ENCODE peak calls at places on chromosomes 16 and 17, in eight cellular contexts. T, J, K, I, R, Z, O and S are unnamed samples.

GRCh38 chr17:47720754-47721533 is 12.1 kb upstream of the TBX21 start:
- DNase-seq in T (no peak), R (peak), I (peak), K (no peak), Z (peak), J (no peak), O (peak), S (no peak)

GRCh38 chr16:29898786-29899515 is 399 bp downstream of the SEZ6L2 start:
- DNase-seq in I (no peak), Z (peak), T (no peak), K (no peak), O (peak), R (no peak), J (no peak), S (no peak)

GRCh38 chr16:13109171-13109570 is 207.8 kb downstream of the SHISA9 start:
- DNase-seq in I (no peak), O (no peak), T (no peak), K (no peak), J (no peak), Z (no peak), R (no peak), S (no peak)

GRCh38 chr16:23496826-23497542 is 13.3 kb downstream of the GGA2 start:
- DNase-seq in O (no peak), K (no peak), I (no peak), Z (no peak), T (no peak), J (no peak), R (no peak), S (no peak)

GRCh38 chr17:46212634-46213435 is 19.6 kb upstream of the KANSL1 start:
- DNase-seq in J (peak), R (peak), I (peak), Z (peak), O (peak), K (no peak), T (peak), S (peak)

GRCh38 chr17:73474370-73474988 is 162.7 kb upstream of the CDC42EP4 start:
- DNase-seq in K (no peak), J (peak), O (no peak), I (peak), R (peak), Z (peak), T (no peak), S (peak)

GRCh38 chr16:19135896-19136438 is 22.2 kb downstream of the ITPRIPL2 start:
- DNase-seq in O (no peak), R (no peak), K (no peak), I (no peak), T (no peak), J (peak), Z (peak), S (no peak)

GRCh38 chr17:61805399-61805798 is 57.9 kb downstream of the BRIP1 start:
- DNase-seq in K (no peak), O (no peak), R (peak), J (no peak), I (no peak), T (no peak), Z (no peak), S (no peak)

GRCh38 chr16:66881014-66881417 is 701 bp downstream of the PDP2 start:
- DNase-seq in T (no peak), R (no peak), Z (no peak), J (no peak), O (peak), I (no peak), K (no peak), S (no peak)

GRCh38 chr17:8913091-8913490 is 45.6 kb upstream of the PIK3R6 start:
- DNase-seq in Z (no peak), K (no peak), T (peak), I (no peak), J (no peak), R (no peak), O (no peak), S (no peak)

GRCh38 chr16:28067604-28068382 is 4.3 kb upstream of the GSG1L start:
- DNase-seq in T (no peak), I (no peak), J (no peak), O (no peak), Z (no peak), R (no peak), K (no peak), S (no peak)

GRCh38 chr17:67151717-67152116 is 93.3 kb downstream of the HELZ start:
- DNase-seq in T (no peak), Z (no peak), R (peak), J (no peak), O (no peak), I (no peak), K (no peak), S (no peak)

GRCh38 chr17:6475411-6475810 is 31.2 kb downstream of the PIMREG start:
- DNase-seq in K (no peak), Z (no peak), O (no peak), J (no peak), I (no peak), T (no peak), R (no peak), S (no peak)

GRCh38 chr17:77694391-77695363 is 263.8 kb upstream of the TNRC6C start:
- DNase-seq in Z (no peak), K (no peak), T (peak), R (no peak), I (no peak), O (no peak), J (no peak), S (no peak)

GRCh38 chr16:70294385-70295029 is 4.5 kb upstream of the DDX19B start:
- DNase-seq in I (no peak), J (peak), O (peak), K (no peak), T (no peak), R (no peak), Z (no peak), S (no peak)

GRCh38 chr16:66894948-66895696 is 14.8 kb downstream of the PDP2 start:
- DNase-seq in I (peak), J (peak), T (no peak), O (peak), R (peak), Z (peak), K (no peak), S (no peak)

GRCh38 chr16:13554020-13554419 is 365.9 kb upstream of the ERCC4 start:
- DNase-seq in I (no peak), T (no peak), Z (no peak), K (no peak), J (no peak), R (no peak), O (no peak), S (no peak)

GRCh38 chr17:1725642-1726511 is 1.4 kb downstream of the WDR81 start:
- DNase-seq in R (no peak), K (no peak), I (no peak), O (no peak), J (peak), Z (no peak), T (no peak), S (no peak)

GRCh38 chr16:80717611-80718010 is 86.8 kb downstream of the CDYL2 start:
- DNase-seq in I (no peak), Z (no peak), O (no peak), J (no peak), T (no peak), R (no peak), K (no peak), S (no peak)

GRCh38 chr16:69443809-69444611 is 19.6 kb downstream of the CYB5B start:
- DNase-seq in R (no peak), I (no peak), K (no peak), O (no peak), J (peak), Z (peak), T (no peak), S (peak)

GRCh38 chr17:82985973-82986372 is 93.4 kb upstream of the METRNL start:
- DNase-seq in K (no peak), O (peak), T (peak), I (peak), J (no peak), R (no peak), Z (peak), S (no peak)

GRCh38 chr16:26139884-26140283 is 448.1 kb downstream of the HS3ST4 start:
- DNase-seq in K (no peak), Z (no peak), J (no peak), O (no peak), T (no peak), I (no peak), R (no peak), S (no peak)

GRCh38 chr16:56301391-56301850 is 110.1 kb downstream of the GNAO1 start:
- DNase-seq in O (no peak), I (no peak), J (no peak), R (no peak), Z (no peak), T (no peak), K (no peak), S (no peak)

GRCh38 chr16:83338941-83339340 is 468.8 kb upstream of the HSBP1 start:
- DNase-seq in R (no peak), T (no peak), O (no peak), I (no peak), J (no peak), Z (no peak), K (no peak), S (no peak)

GRCh38 chr16:81333356-81333755 is 18.6 kb downstream of the GAN start:
- DNase-seq in J (no peak), R (no peak), T (no peak), Z (no peak), I (no peak), O (no peak), K (no peak), S (no peak)

GRCh38 chr17:8300629-8301242 is 5.5 kb upstream of the SLC25A35 start:
- DNase-seq in J (peak), R (peak), T (no peak), I (peak), K (peak), Z (peak), O (peak), S (peak)

DNA sequence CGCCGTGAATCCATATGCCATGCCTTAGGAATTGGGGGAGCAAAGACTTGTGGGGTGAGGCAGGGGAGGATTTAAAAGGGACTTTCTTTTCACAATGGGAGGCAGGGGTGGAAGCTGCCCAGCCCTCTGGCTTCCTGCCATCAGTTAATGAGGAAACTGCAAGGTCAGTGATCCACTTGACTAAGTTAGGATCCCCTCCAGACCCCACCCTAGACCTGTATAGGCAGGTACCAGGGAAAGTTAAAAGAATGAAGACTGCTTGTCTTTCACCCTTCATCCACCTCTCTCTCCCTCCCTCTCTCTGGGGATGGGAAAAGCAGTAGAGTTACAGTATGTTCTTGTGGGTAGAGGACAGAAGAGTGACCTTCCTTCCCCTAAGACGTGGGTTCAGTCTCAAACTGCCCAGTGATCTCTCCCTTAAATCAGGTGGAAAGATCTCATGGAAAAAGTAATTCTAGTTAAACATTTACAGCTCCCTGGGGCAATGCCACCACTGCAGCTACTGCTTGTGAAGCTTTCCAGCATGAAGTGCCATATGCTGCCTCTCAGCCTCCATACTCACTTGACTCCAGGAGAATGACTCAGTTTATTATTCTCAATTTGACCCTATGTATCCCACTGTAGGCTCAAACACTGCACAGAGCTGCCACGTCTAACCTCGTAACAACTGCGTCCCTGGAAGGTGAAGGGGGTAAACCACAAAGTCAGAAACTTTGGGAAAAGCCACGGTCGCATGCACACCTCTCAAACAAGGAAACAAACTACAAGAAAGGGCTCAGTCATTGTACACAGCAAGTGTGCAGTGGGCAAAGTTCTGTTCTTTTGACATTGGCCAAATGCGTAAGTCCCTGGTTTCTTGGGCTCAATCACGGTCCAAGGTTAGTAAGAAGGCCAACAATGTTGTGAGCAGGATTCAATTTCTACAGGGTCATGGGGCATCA is 1.2 kb downstream of the COA3 start:
- DNase-seq in K (no peak), O (no peak), R (no peak), J (no peak), Z (peak), T (no peak), I (no peak), S (no peak)
- TF ChIP-seq POLR2AphosphoS5 in K (no peak), O (no peak), R (no peak), J (peak), Z (peak), T (no peak), I (no peak), S (no peak)

GRCh38 chr16:86604436-86605220 is 26.3 kb downstream of the FOXL1 start:
- DNase-seq in K (no peak), Z (no peak), R (no peak), J (no peak), T (no peak), O (no peak), I (no peak), S (no peak)
- TF ChIP-seq POLR2AphosphoS5 in K (no peak), Z (no peak), R (no peak), J (no peak), T (no peak), O (no peak), I (no peak), S (no peak)

GRCh38 chr17:76570877-76571471 is 14.7 kb downstream of the ST6GALNAC2 start:
- DNase-seq in J (no peak), K (no peak), O (no peak), T (no peak), R (no peak), Z (no peak), I (no peak), S (no peak)

GRCh38 chr17:76567634-76568432 is 17.8 kb downstream of the ST6GALNAC2 start:
- DNase-seq in I (peak), O (peak), R (no peak), J (no peak), K (no peak), Z (no peak), T (no peak), S (no peak)

GRCh38 chr17:76568771-76569170 is 16.9 kb downstream of the ST6GALNAC2 start:
- DNase-seq in T (no peak), Z (no peak), O (peak), K (no peak), I (no peak), R (no peak), J (no peak), S (no peak)

GRCh38 chr17:76570457-76570856 is 15.2 kb downstream of the ST6GALNAC2 start:
- DNase-seq in Z (no peak), J (no peak), I (no peak), K (no peak), T (no peak), O (no peak), R (no peak), S (no peak)

DNA sequence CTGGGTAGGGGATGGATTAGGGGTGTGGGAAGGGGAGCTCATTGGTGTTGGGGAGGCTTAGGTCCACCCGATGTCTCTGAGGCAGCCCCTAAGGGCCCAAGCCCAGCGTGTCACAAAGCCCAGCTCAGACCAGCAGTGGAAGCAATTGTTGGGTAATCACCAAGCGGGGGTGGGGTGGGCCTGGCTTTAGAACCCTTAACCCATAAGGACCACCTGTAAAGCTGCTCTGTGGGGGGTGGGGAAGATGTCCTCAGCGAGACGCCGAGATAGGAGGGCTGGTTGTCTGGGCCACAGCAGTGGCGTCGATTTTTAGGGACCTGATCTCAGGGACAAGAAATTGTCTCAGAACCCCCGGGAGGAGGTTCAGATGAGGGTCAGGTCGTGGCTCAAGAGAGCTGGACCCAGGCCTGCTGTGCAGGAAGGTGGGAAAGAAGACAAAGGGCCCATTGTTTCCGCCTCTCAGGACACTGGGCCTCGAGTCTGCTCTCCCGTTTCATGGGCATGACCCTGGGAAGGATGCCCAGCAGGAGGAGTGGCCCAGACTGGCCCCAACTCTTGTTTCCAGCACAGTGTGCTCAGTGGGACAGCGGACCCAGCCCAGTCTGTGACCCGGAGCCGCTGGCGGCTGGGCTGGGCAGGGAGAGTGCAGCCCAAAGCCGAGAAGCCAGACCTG is 15.9 kb downstream of the ST6GALNAC2 start:
- DNase-seq in O (peak), K (no peak), J (peak), T (no peak), Z (no peak), I (no peak), R (no peak), S (no peak)
- TF ChIP-seq POLR2AphosphoS5 in O (no peak), K (no peak), J (peak), T (no peak), Z (no peak), I (no peak), R (peak), S (peak)

GRCh38 chr16:4693296-4693955 is at the start of gene NUDT16L1:
- DNase-seq in Z (peak), I (peak), K (peak), O (peak), J (peak), T (peak), R (peak), S (peak)

GRCh38 chr16:4695473-4696171 is 2.3 kb downstream of the NUDT16L1 start:
- DNase-seq in J (no peak), T (no peak), Z (no peak), R (no peak), I (no peak), O (no peak), K (no peak), S (no peak)

GRCh38 chr16:4693956-4694663 is 748 bp downstream of the NUDT16L1 start:
- DNase-seq in I (no peak), Z (peak), O (peak), K (no peak), R (no peak), T (no peak), J (peak), S (no peak)

GRCh38 chr16:4696172-4696904 is 3.0 kb downstream of the NUDT16L1 start:
- DNase-seq in I (no peak), O (no peak), K (no peak), J (peak), T (no peak), R (no peak), Z (no peak), S (no peak)

GRCh38 chr16:4694664-4695451 is 1.5 kb downstream of the NUDT16L1 start:
- DNase-seq in I (no peak), Z (no peak), O (no peak), R (no peak), J (peak), T (no peak), K (no peak), S (no peak)
- TF ChIP-seq POLR2AphosphoS5 in I (peak), Z (no peak), O (peak), R (no peak), J (peak), T (no peak), K (no peak), S (no peak)

DNA sequence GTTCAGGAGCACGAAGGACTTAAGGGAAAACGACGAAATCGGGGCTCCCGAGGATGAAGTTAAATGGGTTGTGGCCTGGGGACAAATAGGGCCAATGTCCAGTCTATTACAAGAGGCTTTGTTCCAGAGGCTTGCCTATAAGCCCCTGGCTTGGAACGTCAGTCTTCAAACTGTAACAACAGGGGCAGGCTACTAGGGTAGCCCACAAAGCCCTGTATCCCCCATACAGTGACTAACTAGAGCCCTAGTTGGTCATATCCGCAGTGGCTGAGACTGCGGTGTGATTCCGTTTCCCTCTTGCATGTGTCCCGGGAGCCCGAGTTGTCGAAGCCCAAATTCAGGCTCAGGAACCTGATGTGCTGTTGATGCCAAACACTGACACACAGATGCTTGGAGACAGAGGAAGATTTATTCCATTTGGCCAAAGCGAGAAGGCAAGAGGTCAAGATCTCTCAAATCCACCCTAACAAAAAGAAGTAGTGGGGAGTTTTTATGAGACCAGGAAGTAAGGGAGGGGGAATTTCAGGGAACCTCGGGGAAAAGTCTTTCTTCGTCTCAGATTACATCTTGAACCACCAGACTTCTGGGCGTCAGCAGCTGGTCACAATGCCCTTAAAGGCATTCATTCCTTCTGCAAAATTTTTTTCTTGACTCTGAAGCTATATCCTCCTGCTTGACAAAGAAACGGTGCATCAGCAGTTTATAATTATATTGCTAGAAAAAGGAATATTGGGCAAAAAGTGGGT is 760 bp downstream of the SLFN5 start:
- DNase-seq in I (no peak), J (peak), R (no peak), T (peak), O (peak), K (no peak), Z (peak), S (no peak)
- TF ChIP-seq POLR2AphosphoS5 in I (no peak), J (peak), R (no peak), T (peak), O (no peak), K (no peak), Z (peak), S (no peak)

GRCh38 chr17:69430488-69430887 is 16.0 kb downstream of the MAP2K6 start:
- DNase-seq in I (no peak), Z (no peak), O (no peak), T (no peak), R (no peak), K (no peak), J (no peak), S (no peak)
- TF ChIP-seq POLR2AphosphoS5 in I (no peak), Z (peak), O (no peak), T (no peak), R (no peak), K (no peak), J (peak), S (no peak)

GRCh38 chr16:50736448-50736847 is 5.4 kb upstream of the CYLD start:
- DNase-seq in J (no peak), O (no peak), T (peak), I (no peak), K (no peak), R (no peak), Z (no peak), S (no peak)
- TF ChIP-seq POLR2AphosphoS5 in J (no peak), O (no peak), T (no peak), I (no peak), K (no peak), R (no peak), Z (no peak), S (no peak)